ENCODE peak calls at places on chromosomes 4 and X, in six cellular contexts. H, C, Z, O, X and Y are unnamed samples.

GRCh38 chr4:79209822-79210635 is 115.8 kb downstream of the NAA11 start:
- DNase-seq in H (no peak), C (no peak), Z (no peak), O (no peak), X (no peak), Y (no peak)

GRCh38 chrX:112849010-112849409 is 8.4 kb upstream of the AMOT start:
- DNase-seq in H (no peak), C (no peak), Z (no peak), O (no peak), X (no peak), Y (peak)

GRCh38 chrX:38514014-38514854 is 47.1 kb upstream of the TSPAN7 start:
- DNase-seq in H (no peak), C (no peak), Z (no peak), O (no peak), X (no peak), Y (peak)

GRCh38 chrX:120308558-120308957 is 2.7 kb downstream of the TMEM255A start:
- DNase-seq in H (no peak), C (no peak), Z (no peak), O (no peak), X (no peak), Y (no peak)

GRCh38 chr4:107853444-107854325 is 29.0 kb downstream of the SGMS2 start:
- DNase-seq in H (peak), C (no peak), Z (no peak), O (no peak), X (no peak), Y (no peak)

GRCh38 chrX:23854945-23855344 is 52.8 kb downstream of the APOO start:
- DNase-seq in H (no peak), C (no peak), Z (no peak), O (no peak), X (no peak), Y (no peak)

GRCh38 chr4:119647558-119647957 is 19.0 kb upstream of the PDE5A start:
- DNase-seq in H (no peak), C (no peak), Z (no peak), O (no peak), X (no peak), Y (no peak)

GRCh38 chr4:159267940-159268327 is 165.1 kb downstream of the RAPGEF2 start:
- DNase-seq in H (no peak), C (no peak), Z (no peak), O (no peak), X (no peak), Y (no peak)

GRCh38 chrX:39869846-39870601 is 227.7 kb downstream of the BCOR start:
- DNase-seq in H (peak), C (no peak), Z (no peak), O (no peak), X (no peak), Y (no peak)

GRCh38 chr4:142660728-142661127 is 185.4 kb downstream of the INPP4B start:
- DNase-seq in H (no peak), C (no peak), Z (no peak), O (no peak), X (no peak), Y (no peak)

GRCh38 chr4:2174061-2174460 is 67.9 kb downstream of the HAUS3 start:
- DNase-seq in H (no peak), C (no peak), Z (no peak), O (no peak), X (no peak), Y (no peak)

GRCh38 chrX:154515803-154516654 is at the start of gene FAM3A:
- DNase-seq in H (peak), C (peak), Z (peak), O (peak), X (peak), Y (peak)

GRCh38 chrX:113470166-113470565 is 629.5 kb upstream of the AMOT start:
- DNase-seq in H (no peak), C (no peak), Z (no peak), O (no peak), X (no peak), Y (no peak)

GRCh38 chr4:26455571-26455970 is 34.7 kb downstream of the CCKAR start:
- DNase-seq in H (no peak), C (no peak), Z (no peak), O (no peak), X (peak), Y (no peak)

GRCh38 chr4:89598602-89599001 is 238.4 kb downstream of the SNCA start:
- DNase-seq in H (peak), C (no peak), Z (no peak), O (no peak), X (no peak), Y (no peak)

GRCh38 chrX:48957477-48957826 is at the start of gene OTUD5:
- DNase-seq in H (peak), C (peak), Z (peak), O (no peak), X (no peak), Y (peak)

GRCh38 chrX:68686684-68687045 is 39.2 kb downstream of the STARD8 start:
- DNase-seq in H (peak), C (no peak), Z (peak), O (no peak), X (peak), Y (no peak)

GRCh38 chr4:140251566-140251965 is 97.6 kb upstream of the MAML3 start:
- DNase-seq in H (no peak), C (no peak), Z (no peak), O (no peak), X (no peak), Y (no peak)

GRCh38 chr4:140252144-140252741 is 98.3 kb upstream of the MAML3 start:
- DNase-seq in H (peak), C (no peak), Z (no peak), O (no peak), X (no peak), Y (no peak)

GRCh38 chr4:140249351-140249750 is 95.4 kb upstream of the MAML3 start:
- DNase-seq in H (no peak), C (no peak), Z (no peak), O (no peak), X (no peak), Y (no peak)

GRCh38 chr4:140252742-140253555 is 99.0 kb upstream of the MAML3 start:
- DNase-seq in H (peak), C (peak), Z (peak), O (peak), X (peak), Y (peak)

DNA sequence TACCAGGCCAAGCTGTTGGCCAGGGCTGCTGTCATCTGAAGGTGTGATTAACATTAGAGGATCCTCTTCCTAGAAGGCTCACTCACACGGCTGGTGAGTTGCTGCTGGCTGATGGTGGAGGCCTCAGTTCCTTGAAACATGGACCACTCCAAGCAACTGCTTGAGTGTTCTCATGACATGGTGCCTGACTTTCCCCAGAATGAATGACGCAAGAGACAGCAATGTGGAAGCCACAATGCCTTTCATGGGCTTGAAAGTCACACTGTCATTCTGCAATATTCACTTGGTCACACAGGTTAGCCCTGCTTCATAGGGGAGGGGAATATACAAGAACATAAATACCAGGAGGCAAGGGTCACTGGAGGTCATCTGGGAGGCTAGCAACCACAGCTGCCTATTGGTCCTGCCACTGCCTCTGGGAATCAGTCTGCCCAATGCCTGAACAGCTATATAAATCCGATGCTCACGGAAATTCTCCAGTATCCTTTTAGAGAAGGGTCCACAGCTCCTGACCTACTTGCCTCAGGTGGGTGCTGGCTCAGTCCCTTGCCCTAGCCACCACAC is 97.1 kb upstream of the MAML3 start:
- DNase-seq in H (no peak), C (no peak), Z (no peak), O (no peak), X (no peak), Y (no peak)
- H3K27ac ChIP-seq in H (peak), C (no peak), Z (no peak), O (no peak), X (peak), Y (no peak)

DNA sequence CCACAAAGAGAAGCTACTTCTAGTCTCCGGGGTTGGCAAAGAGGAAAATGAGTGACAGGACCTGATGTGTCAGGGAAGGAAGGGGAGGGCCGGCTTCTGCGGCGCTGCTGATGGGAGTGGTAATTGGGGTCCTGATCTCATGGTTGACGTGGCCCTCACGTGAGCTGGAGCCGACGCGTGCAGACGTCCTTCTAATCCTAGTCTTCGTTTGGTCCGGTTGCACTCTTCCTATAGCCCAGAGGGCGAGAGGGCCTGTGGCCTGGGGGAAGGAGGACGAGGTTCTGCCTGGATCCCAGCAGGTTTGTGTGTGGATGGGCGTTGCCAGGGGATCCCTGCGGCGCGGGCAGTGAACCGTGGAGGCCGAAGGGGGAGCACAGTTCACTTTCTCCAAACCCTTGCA is at the start of gene ARMCX1:
- DNase-seq in H (no peak), C (peak), Z (peak), O (peak), X (peak), Y (peak)
- TF ChIP-seq POLR2A in H (no peak), C (no peak), Z (peak), O (no peak), X (no peak), Y (peak)

GRCh38 chr4:82786004-82786400 is 12.6 kb downstream of the SCD5 start:
- DNase-seq in H (no peak), C (no peak), Z (no peak), O (no peak), X (no peak), Y (no peak)
- H3K27ac ChIP-seq in H (peak), C (no peak), Z (no peak), O (no peak), X (no peak), Y (no peak)

GRCh38 chr4:73606465-73606974 is 13.7 kb downstream of the RASSF6 start:
- DNase-seq in H (no peak), C (no peak), Z (no peak), O (no peak), X (no peak), Y (no peak)
- TF ChIP-seq POLR2A in H (no peak), C (no peak), Z (no peak), O (no peak), X (no peak), Y (no peak)

GRCh38 chr4:173191623-173192041 is 23.0 kb downstream of the GALNT7 start:
- DNase-seq in H (no peak), C (no peak), Z (no peak), O (no peak), X (no peak), Y (no peak)
- H3K27ac ChIP-seq in H (peak), C (no peak), Z (no peak), O (no peak), X (no peak), Y (no peak)